ENCODE peak calls at places on chromosomes 16 and 17, in nine cellular contexts. M, F, Y, Z, N, E, Q, J and K are unnamed samples.
A peak's percentile ranks its signal among the peaks of the same experiment; 100 is the strongest.

GRCh38 chr17:7356072-7356549 is 1.2 kb downstream of the TMEM95 start:
- DNase-seq in F (peak; percentile 76), M (peak; percentile 87), Z (peak; percentile 82), E (peak; percentile 47), Y (peak; percentile 68), Q (peak; percentile 91), N (peak; percentile 56), J (peak; percentile 77), K (no peak)

GRCh38 chr17:67639555-67639954 is 78.2 kb upstream of the NOL11 start:
- DNase-seq in Z (no peak), E (no peak), F (no peak), M (no peak), J (no peak), Q (no peak), N (no peak), Y (no peak), K (no peak)

GRCh38 chr16:54031107-54031760 is 255.4 kb downstream of the IRX3 start:
- DNase-seq in N (no peak), J (no peak), E (no peak), M (no peak), F (no peak), Q (no peak), Y (peak; percentile 31), Z (no peak), K (peak; percentile 73)

GRCh38 chr16:11668590-11669379 is 530 bp downstream of the SNN start:
- DNase-seq in M (peak; percentile 35), Z (peak; percentile 55), E (no peak), N (peak; percentile 23), Q (peak; percentile 37), Y (no peak), J (no peak), F (peak; percentile 33), K (no peak)

GRCh38 chr17:48605409-48605864 is 651 bp upstream of the HOXB6 start:
- DNase-seq in Z (no peak), Y (no peak), F (no peak), J (no peak), M (no peak), Q (no peak), N (no peak), E (no peak), K (no peak)

GRCh38 chr16:66585477-66586239 is 6.4 kb downstream of the CMTM2 start:
- DNase-seq in N (no peak), Y (no peak), F (no peak), J (no peak), M (peak; percentile 30), Q (no peak), Z (no peak), E (no peak), K (no peak)

GRCh38 chr17:4708436-4708835 is 2.0 kb upstream of the ARRB2 start:
- DNase-seq in N (peak; percentile 16), Y (peak; percentile 15), Q (peak; percentile 70), J (peak; percentile 66), M (no peak), Z (peak; percentile 19), F (peak; percentile 31), E (no peak), K (no peak)

GRCh38 chr17:28240688-28241340 is 78.2 kb upstream of the TMEM97 start:
- DNase-seq in N (no peak), J (no peak), M (no peak), Y (no peak), Z (no peak), Q (no peak), F (no peak), E (no peak), K (no peak)

GRCh38 chr17:74682028-74682427 is 30.7 kb downstream of the CD300LF start:
- DNase-seq in J (no peak), Z (no peak), N (no peak), M (no peak), Q (no peak), E (no peak), F (no peak), Y (no peak), K (no peak)

GRCh38 chr17:66834919-66835454 is at the start of gene CACNG5:
- DNase-seq in F (no peak), J (peak; percentile 80), N (no peak), E (no peak), Z (peak; percentile 18), Y (no peak), Q (no peak), M (peak; percentile 30), K (no peak)